ENCODE peak calls at places on chromosomes 11 and 22, in nine cellular contexts. H is GM23248; M is SHP77; T is nucleus accumbens; G is AG09319; F is stimulated activated CD4-positive, alpha-beta T cell treated with anti-CD3 and anti-CD28 coated beads, Interleukin-15, amount 100 ng/mL, for 24 hours; D is activated gamma-delta T cell; O is HFFc6; L is stimulated activated effector memory CD8-positive, alpha-beta T cell treated with anti-CD3 and anti-CD28 coated beads, Interleukin-12 subunit alpha, Interleukin-12 subunit beta, amount 100 ng/mL, for 72 hours. B is an unnamed sample.

GRCh38 chr11:121578216-121579063 is 125.7 kb upstream of the SORL1-AS1 start:
- DNase-seq in H (peak), M (no peak), T (no peak), G (no peak), F (no peak), D (no peak), O (no peak), L (no peak), B (peak)

GRCh38 chr22:50017701-50018224 is 5.2 kb upstream of the IL17REL start:
- DNase-seq in H (no peak), M (no peak), T (no peak), G (no peak), F (no peak), D (no peak), O (no peak), L (no peak), B (no peak)

GRCh38 chr22:37472418-37473006 is 13.7 kb downstream of the MFNG start:
- DNase-seq in H (peak), M (no peak), T (no peak), G (no peak), F (peak), D (no peak), O (no peak), L (no peak), B (peak)

GRCh38 chr11:25981998-25982397 is 349.9 kb upstream of the ANO3 start:
- DNase-seq in H (peak), M (no peak), T (no peak), G (peak), F (no peak), D (no peak), O (peak), L (no peak), B (peak)

GRCh38 chr22:32804823-32805585 is 3.5 kb downstream of the TIMP3 start:
- DNase-seq in H (peak), M (no peak), T (no peak), G (no peak), F (no peak), D (no peak), O (no peak), L (no peak), B (no peak)

GRCh38 chr11:59641156-59641555 is 25.6 kb upstream of the OSBP start:
- DNase-seq in H (peak), M (no peak), T (no peak), G (no peak), F (no peak), D (no peak), O (peak), L (no peak), B (no peak)

GRCh38 chr11:46737699-46738098 is 18.7 kb downstream of the F2 start:
- DNase-seq in H (no peak), M (no peak), T (no peak), G (no peak), F (no peak), D (no peak), O (no peak), L (no peak), B (no peak)

GRCh38 chr11:118168751-118169150 is 7.7 kb downstream of the SCN2B start:
- DNase-seq in H (no peak), M (no peak), T (no peak), G (no peak), F (no peak), D (no peak), O (no peak), L (no peak), B (no peak)

GRCh38 chr11:102620858-102621561 is 4.1 kb downstream of the MMP20 start:
- DNase-seq in H (peak), M (no peak), T (no peak), G (no peak), F (no peak), D (no peak), O (peak), L (no peak), B (no peak)

GRCh38 chr22:50702821-50703725 is 30.4 kb downstream of the SHANK3 start:
- DNase-seq in H (no peak), M (no peak), T (no peak), G (no peak), F (no peak), D (no peak), O (no peak), L (no peak), B (no peak)

GRCh38 chr11:48028909-48029685 is 48.7 kb downstream of the PTPRJ start:
- DNase-seq in H (peak), M (no peak), T (no peak), G (no peak), F (no peak), D (no peak), O (no peak), L (no peak), B (no peak)

GRCh38 chr22:36874309-36874696 is 13.5 kb downstream of the NCF4 start:
- DNase-seq in H (no peak), M (no peak), T (no peak), G (no peak), F (no peak), D (no peak), O (no peak), L (no peak), B (no peak)

GRCh38 chr22:48379371-48379770 is 1448.3 kb downstream of the BRD1 start:
- DNase-seq in H (no peak), M (no peak), T (no peak), G (no peak), F (no peak), D (no peak), O (no peak), L (no peak), B (no peak)

GRCh38 chr11:94997437-94997836 is 23.9 kb downstream of the KDM4D start:
- DNase-seq in H (no peak), M (no peak), T (no peak), G (no peak), F (no peak), D (no peak), O (no peak), L (no peak), B (no peak)

GRCh38 chr11:61140416-61140815 is 20.8 kb downstream of the VPS37C start:
- DNase-seq in H (no peak), M (no peak), T (no peak), G (no peak), F (no peak), D (no peak), O (no peak), L (no peak), B (no peak)

GRCh38 chr22:26689553-26690301 is 32.3 kb downstream of the MIAT start:
- DNase-seq in H (no peak), M (no peak), T (no peak), G (no peak), F (no peak), D (no peak), O (no peak), L (no peak), B (no peak)

GRCh38 chr11:70567680-70568503 is 169.6 kb downstream of the CTTN start:
- DNase-seq in H (peak), M (no peak), T (no peak), G (no peak), F (no peak), D (no peak), O (no peak), L (no peak), B (no peak)

GRCh38 chr22:23984430-23984829 is 4.5 kb downstream of the GSTT2 start:
- DNase-seq in H (peak), M (no peak), T (no peak), G (no peak), F (no peak), D (no peak), O (no peak), L (peak), B (peak)

GRCh38 chr11:119709638-119710346 is 19.2 kb downstream of the NECTIN1 start:
- DNase-seq in H (no peak), M (no peak), T (peak), G (no peak), F (peak), D (no peak), O (no peak), L (no peak), B (peak)

GRCh38 chr22:19546680-19547079 is 22.5 kb upstream of the CLDN5 start:
- DNase-seq in H (no peak), M (no peak), T (no peak), G (no peak), F (no peak), D (no peak), O (no peak), L (no peak), B (no peak)

GRCh38 chr11:79768343-79768742 is 327.5 kb upstream of the TENM4 start:
- DNase-seq in H (no peak), M (no peak), T (no peak), G (no peak), F (no peak), D (no peak), O (no peak), L (no peak), B (no peak)

GRCh38 chr11:42631223-42631843 is 680.5 kb upstream of the API5 start:
- DNase-seq in H (peak), M (peak), T (no peak), G (no peak), F (no peak), D (no peak), O (peak), L (no peak), B (peak)

GRCh38 chr11:2587132-2587930 is 112.5 kb downstream of the KCNQ1OT1 start:
- DNase-seq in H (no peak), M (no peak), T (no peak), G (no peak), F (no peak), D (no peak), O (no peak), L (no peak), B (peak)

GRCh38 chr11:72406536-72407507 is 27.5 kb downstream of the CLPB start:
- DNase-seq in H (peak), M (no peak), T (no peak), G (no peak), F (no peak), D (no peak), O (no peak), L (no peak), B (no peak)

GRCh38 chr11:57277845-57278720 is 41.0 kb upstream of the APLNR start:
- DNase-seq in H (peak), M (peak), T (peak), G (peak), F (peak), D (no peak), O (peak), L (peak), B (peak)

GRCh38 chr11:115616941-115617340 is 112.7 kb upstream of the CADM1 start:
- DNase-seq in H (peak), M (no peak), T (no peak), G (peak), F (no peak), D (no peak), O (no peak), L (no peak), B (no peak)

GRCh38 chr11:11538277-11538960 is 83.4 kb downstream of the GALNT18 start:
- DNase-seq in H (no peak), M (no peak), T (no peak), G (no peak), F (no peak), D (no peak), O (no peak), L (no peak), B (no peak)

GRCh38 chr11:73944085-73944484 is 6.7 kb upstream of the DNAJB13 start:
- DNase-seq in H (no peak), M (no peak), T (no peak), G (no peak), F (no peak), D (no peak), O (no peak), L (no peak), B (no peak)

GRCh38 chr11:69984457-69985261 is 93.5 kb upstream of the ANO1 start:
- DNase-seq in H (no peak), M (no peak), T (no peak), G (no peak), F (no peak), D (no peak), O (no peak), L (no peak), B (no peak)

GRCh38 chr11:119607726-119608125 is 121.3 kb downstream of the NECTIN1 start:
- DNase-seq in H (no peak), M (no peak), T (peak), G (no peak), F (no peak), D (no peak), O (no peak), L (no peak), B (peak)